ENCODE peak calls at places on chromosomes 4 and X, in nine cellular contexts. K is MCF 10A; F is endothelial cell of umbilical vein; I is NCI-H2081; X is NCI-H510A treated with DMSO at 0.1 percent for 48 hours; Q is kidney glomerular epithelial cell; P is neural crest cell; Y is CD4-positive, alpha-beta memory T cell; A is stimulated activated CD4-positive, alpha-beta T cell treated with anti-CD3 and anti-CD28 coated beads, Interleukin-4, amount 100 ng/mL, for 24 hours. D is an unnamed sample.

GRCh38 chr4:26879805-26880204 is 19.2 kb downstream of the STIM2 start:
- DNase-seq in K (no peak), F (no peak), I (no peak), X (no peak), Q (no peak), P (no peak), Y (no peak), A (no peak), D (no peak)

GRCh38 chr4:106893903-106894302 is 142.2 kb downstream of the DKK2 start:
- DNase-seq in K (no peak), F (no peak), I (no peak), X (no peak), Q (no peak), P (no peak), Y (no peak), A (no peak), D (no peak)

GRCh38 chr4:180665994-180666818 is 1577.0 kb upstream of the TENM3 start:
- DNase-seq in K (peak; percentile 85), F (no peak), I (peak; percentile 80), X (peak; percentile 48), Q (peak; percentile 59), P (peak; percentile 44), Y (no peak), A (peak; percentile 5), D (no peak)

GRCh38 chr4:85717847-85718246 is 242.9 kb downstream of the ARHGAP24 start:
- DNase-seq in K (no peak), F (no peak), I (no peak), X (no peak), Q (no peak), P (no peak), Y (no peak), A (no peak), D (no peak)

GRCh38 chr4:59380841-59381366 is 1819.2 kb upstream of the ADGRL3 start:
- DNase-seq in K (peak; percentile 1), F (no peak), I (no peak), X (no peak), Q (no peak), P (no peak), Y (no peak), A (no peak), D (no peak)

GRCh38 chrX:139126493-139126892 is 404.0 kb upstream of the F9 start:
- DNase-seq in K (peak; percentile 66), F (no peak), I (no peak), X (no peak), Q (peak; percentile 28), P (no peak), Y (no peak), A (no peak), D (no peak)

GRCh38 chrX:73401591-73402266 is 45.1 kb upstream of the CDX4 start:
- DNase-seq in K (no peak), F (no peak), I (no peak), X (no peak), Q (no peak), P (peak; percentile 12), Y (no peak), A (no peak), D (no peak)

GRCh38 chrX:106208154-106208553 is 40.0 kb downstream of the PWWP3B start:
- DNase-seq in K (no peak), F (no peak), I (no peak), X (no peak), Q (no peak), P (no peak), Y (no peak), A (no peak), D (no peak)

GRCh38 chr4:87179751-87180150 is 40.7 kb downstream of the KLHL8 start:
- DNase-seq in K (no peak), F (no peak), I (no peak), X (no peak), Q (no peak), P (no peak), Y (no peak), A (no peak), D (no peak)

GRCh38 chr4:37244583-37245390 is at the start of gene NWD2:
- DNase-seq in K (no peak), F (no peak), I (peak; percentile 43), X (peak; percentile 8), Q (no peak), P (peak; percentile 42), Y (no peak), A (no peak), D (no peak)

GRCh38 chr4:186192068-186192751 is 843 bp downstream of the CYP4V2 start:
- DNase-seq in K (peak; percentile 48), F (peak; percentile 21), I (peak; percentile 31), X (peak; percentile 29), Q (peak; percentile 31), P (no peak), Y (peak; percentile 49), A (peak; percentile 31), D (no peak)

GRCh38 chr4:80360102-80360501 is 24.6 kb downstream of the CFAP299 start:
- DNase-seq in K (no peak), F (no peak), I (no peak), X (no peak), Q (no peak), P (no peak), Y (no peak), A (no peak), D (no peak)

GRCh38 chr4:70778888-70779422 is 57.2 kb downstream of the RUFY3 start:
- DNase-seq in K (no peak), F (peak; percentile 90), I (peak; percentile 2), X (peak; percentile 60), Q (no peak), P (no peak), Y (no peak), A (no peak), D (no peak)

GRCh38 chr4:185548587-185548986 is 13.3 kb upstream of the PDLIM3 start:
- DNase-seq in K (no peak), F (no peak), I (no peak), X (no peak), Q (no peak), P (no peak), Y (no peak), A (no peak), D (no peak)

GRCh38 chr4:161463436-161463835 is 700.4 kb downstream of the FSTL5 start:
- DNase-seq in K (no peak), F (no peak), I (no peak), X (no peak), Q (no peak), P (no peak), Y (no peak), A (no peak), D (no peak)

GRCh38 chrX:129585691-129586090 is 45.6 kb downstream of the OCRL start:
- DNase-seq in K (peak; percentile 38), F (no peak), I (no peak), X (no peak), Q (no peak), P (no peak), Y (no peak), A (no peak), D (no peak)

GRCh38 chrX:9662148-9662547 is 103.5 kb downstream of the GPR143 start:
- DNase-seq in K (peak; percentile 53), F (peak; percentile 64), I (no peak), X (no peak), Q (no peak), P (no peak), Y (no peak), A (no peak), D (no peak)

D was measured in memory B cell.